ENCODE peak calls at places on chromosomes 16 and 17, in nine cellular contexts. X is choroid plexus epithelial cell, Q is K562, S is A549, T is prostate gland, I is mesothelial cell of epicardium, A is thoracic aorta, L is heart left ventricle, V is endothelial cell. N is an unnamed sample.

GRCh38 chr17:17028059-17028877 is 14.0 kb upstream of the MPRIP start:
- DNase-seq in S (peak; percentile 100), T (peak; percentile 54), V (no peak), I (peak; percentile 81), Q (peak; percentile 87), A (no peak), L (no peak), X (peak; percentile 59), N (peak; percentile 66)

GRCh38 chr17:64477849-64478248 is 19.0 kb downstream of the POLG2 start:
- DNase-seq in L (no peak), X (peak; percentile 44), T (no peak), Q (no peak), V (no peak), A (no peak), I (no peak), S (no peak), N (no peak)

GRCh38 chr17:82103588-82104451 is 5.8 kb upstream of the FASN start:
- DNase-seq in L (no peak), T (peak; percentile 93), X (peak; percentile 58), I (no peak), A (no peak), V (no peak), Q (peak; percentile 55), S (no peak), N (peak; percentile 40)

GRCh38 chr17:65121368-65121767 is 15.8 kb upstream of the RGS9 start:
- DNase-seq in I (no peak), Q (no peak), A (no peak), S (no peak), X (no peak), V (no peak), T (no peak), L (no peak), N (no peak)

GRCh38 chr17:68396795-68397536 is 60.3 kb downstream of the WIPI1 start:
- DNase-seq in S (no peak), L (no peak), T (no peak), X (no peak), V (no peak), A (no peak), Q (no peak), I (no peak), N (no peak)

GRCh38 chr16:67555795-67556212 is 6.5 kb upstream of the CTCF start:
- DNase-seq in Q (no peak), T (no peak), X (peak; percentile 67), A (no peak), L (no peak), S (no peak), I (no peak), V (no peak), N (peak; percentile 70)

GRCh38 chr16:76574651-76575050 is 297.4 kb downstream of the CNTNAP4 start:
- DNase-seq in V (no peak), X (no peak), Q (no peak), S (peak; percentile 29), A (no peak), I (no peak), L (no peak), T (no peak), N (no peak)

GRCh38 chr17:14153374-14153773 is 83.3 kb downstream of the CDRT15 start:
- DNase-seq in X (no peak), T (no peak), V (no peak), Q (no peak), L (no peak), I (no peak), S (no peak), A (no peak), N (no peak)

GRCh38 chr17:58307468-58308172 is 21.0 kb downstream of the TSPOAP1 start:
- DNase-seq in Q (no peak), S (no peak), V (no peak), L (no peak), T (no peak), X (no peak), A (no peak), I (peak; percentile 28), N (no peak)

GRCh38 chr16:73095885-73096341 is 48.0 kb upstream of the ZFHX3 start:
- DNase-seq in I (peak; percentile 73), A (no peak), V (no peak), S (peak; percentile 82), X (peak; percentile 20), Q (no peak), T (no peak), L (no peak), N (no peak)

GRCh38 chr17:45334231-45334630 is 17.4 kb upstream of the MAP3K14 start:
- DNase-seq in L (no peak), T (no peak), S (no peak), A (no peak), X (no peak), Q (no peak), V (no peak), I (no peak), N (no peak)

GRCh38 chr16:54525104-54525503 is 238.5 kb upstream of the IRX3 start:
- DNase-seq in Q (no peak), I (no peak), X (no peak), L (no peak), V (no peak), A (no peak), S (no peak), T (no peak), N (no peak)

GRCh38 chr16:54521327-54521726 is 234.7 kb upstream of the IRX3 start:
- DNase-seq in X (no peak), L (no peak), Q (no peak), V (no peak), S (no peak), A (no peak), I (no peak), T (no peak), N (no peak)

GRCh38 chr16:54517181-54517580 is 230.6 kb upstream of the IRX3 start:
- DNase-seq in S (no peak), L (no peak), T (no peak), Q (no peak), X (no peak), I (no peak), V (no peak), A (no peak), N (no peak)

GRCh38 chr16:54522596-54522995 is 236.0 kb upstream of the IRX3 start:
- DNase-seq in A (no peak), V (no peak), I (no peak), Q (no peak), S (no peak), T (no peak), X (no peak), L (peak; percentile 66), N (peak; percentile 84)

DNA sequence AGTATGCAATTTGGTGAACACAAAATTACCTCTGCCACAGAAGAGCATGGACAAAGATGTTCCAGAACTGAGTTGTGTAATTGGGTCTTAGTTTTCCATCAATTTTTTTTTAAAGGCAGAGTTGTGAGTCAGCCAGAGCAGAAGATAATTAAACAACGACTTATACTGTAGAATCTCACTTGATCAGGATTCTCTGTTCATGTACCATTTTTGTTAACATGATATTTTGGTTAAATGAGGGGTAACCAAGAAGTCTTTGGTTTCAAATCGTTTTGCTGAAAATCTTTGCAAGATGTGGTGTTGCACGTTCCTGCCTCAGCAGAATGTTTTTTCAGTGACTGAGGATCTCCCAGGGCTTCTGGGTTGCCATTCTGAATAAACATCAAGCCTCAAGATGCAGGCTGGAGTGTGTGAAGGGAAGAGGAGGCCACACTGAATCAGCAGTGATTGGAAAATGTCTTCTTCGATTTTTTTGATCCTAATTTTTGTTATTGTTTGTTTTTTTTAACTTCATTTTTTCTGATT is 232.6 kb upstream of the IRX3 start:
- DNase-seq in I (no peak), L (no peak), S (no peak), A (no peak), X (no peak), V (no peak), T (no peak), Q (no peak), N (peak; percentile 68)
- TF ChIP-seq CTCF in I (no peak), L (no peak), S (no peak), A (no peak), X (no peak), V (no peak), T (no peak), Q (no peak), N (no peak)

GRCh38 chr16:87895641-87896141 is 26.4 kb upstream of the SLC7A5 start:
- DNase-seq in X (peak; percentile 37), S (no peak), V (no peak), T (no peak), Q (no peak), A (no peak), I (no peak), L (no peak), N (peak; percentile 80)
- TF ChIP-seq CTCF in X (no peak), S (no peak), V (no peak), T (no peak), Q (no peak), A (no peak), I (no peak), L (no peak), N (no peak)

GRCh38 chr16:11386054-11386680 is 40.9 kb downstream of the RMI2 start:
- DNase-seq in L (no peak), I (no peak), Q (no peak), V (no peak), A (no peak), X (no peak), T (no peak), S (no peak), N (no peak)

GRCh38 chr16:11386791-11387546 is 41.7 kb downstream of the RMI2 start:
- DNase-seq in S (peak; percentile 30), V (peak; percentile 74), Q (peak; percentile 76), I (peak; percentile 69), T (no peak), X (peak; percentile 45), A (no peak), L (no peak), N (no peak)

GRCh38 chr16:11384184-11384955 is 39.1 kb downstream of the RMI2 start:
- DNase-seq in V (no peak), A (no peak), T (no peak), X (no peak), Q (no peak), I (no peak), L (no peak), S (no peak), N (no peak)

GRCh38 chr16:11383481-11384183 is 38.4 kb downstream of the RMI2 start:
- DNase-seq in S (no peak), I (no peak), V (no peak), L (no peak), T (no peak), A (no peak), X (no peak), Q (no peak), N (no peak)

DNA sequence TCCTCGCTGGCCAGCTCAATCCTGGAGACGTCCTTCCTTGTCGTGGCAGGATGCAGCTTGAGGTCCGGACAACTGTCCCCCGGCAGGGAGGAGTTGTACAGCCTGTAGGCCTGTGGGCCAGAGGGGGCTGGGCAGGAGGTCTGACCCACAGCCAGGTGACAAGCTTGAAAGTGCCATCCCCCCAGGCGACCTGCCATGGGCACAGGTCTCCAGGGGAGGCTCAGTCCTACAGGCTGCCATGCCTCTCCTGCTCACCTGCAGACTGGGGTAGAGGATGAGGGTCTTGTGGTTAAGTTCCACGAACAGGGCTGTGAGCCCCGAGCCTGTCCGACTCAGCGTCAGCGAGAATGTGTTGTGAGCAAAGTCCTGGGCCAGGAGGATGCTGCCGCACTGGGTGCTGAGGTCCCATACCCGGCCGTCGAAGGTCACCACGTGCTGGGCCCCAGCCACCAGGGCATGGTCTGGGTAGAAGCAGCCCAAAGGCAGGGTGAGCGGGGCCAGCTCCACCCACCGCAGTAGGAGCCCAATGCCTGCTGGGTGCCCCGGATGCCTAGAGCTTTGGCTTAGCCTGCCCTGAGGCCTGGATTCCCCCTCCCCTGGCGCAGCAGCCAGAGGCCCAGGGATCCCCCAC is 39.8 kb downstream of the RMI2 start:
- DNase-seq in T (no peak), Q (no peak), X (no peak), I (no peak), S (no peak), V (no peak), L (no peak), A (no peak), N (no peak)
- TF ChIP-seq CTCF in T (no peak), Q (no peak), X (no peak), I (no peak), S (no peak), V (no peak), L (no peak), A (no peak), N (no peak)

GRCh38 chr17:41885733-41886132 is 20.5 kb upstream of the KLHL11 start:
- DNase-seq in Q (peak; percentile 36), I (no peak), T (no peak), X (peak; percentile 27), V (no peak), S (peak; percentile 48), L (no peak), A (no peak), N (no peak)
- TF ChIP-seq CTCF in Q (peak; percentile 46), I (no peak), T (no peak), X (peak; percentile 42), V (no peak), S (peak; percentile 54), L (peak; percentile 20), A (no peak), N (no peak)

N was measured in fibroblast of mammary gland.